ENCODE peak calls at places on chromosomes 11 and 22, in seven cellular contexts. K is skeletal muscle cell, D is coronary artery, S is A549, A is prostate gland, I is mesenchymal stem cell, Z is fibroblast of the aortic adventitia. N is an unnamed sample.

GRCh38 chr22:50531546-50532352 is 1.9 kb upstream of the TYMP start:
- DNase-seq in S (no peak), A (peak), D (peak), K (no peak), I (peak), Z (peak), N (no peak)

GRCh38 chr11:68445531-68446035 is 15.0 kb upstream of the PPP6R3 start:
- DNase-seq in A (no peak), D (no peak), I (no peak), Z (no peak), S (no peak), K (no peak), N (no peak)

GRCh38 chr11:134783219-134783618 is 371.2 kb upstream of the B3GAT1 start:
- DNase-seq in D (no peak), K (no peak), Z (no peak), S (no peak), A (no peak), I (no peak), N (no peak)

GRCh38 chr11:63635762-63636465 is 21.7 kb upstream of the PLAAT3 start:
- DNase-seq in Z (peak), D (no peak), K (peak), I (peak), S (peak), A (peak), N (peak)

GRCh38 chr11:100003985-100004384 is 683.1 kb upstream of the ARHGAP42 start:
- DNase-seq in S (no peak), D (no peak), Z (no peak), I (peak), A (no peak), K (no peak), N (no peak)

GRCh38 chr11:100942016-100942415 is 187.6 kb downstream of the PGR start:
- DNase-seq in D (no peak), A (peak), Z (no peak), I (peak), K (no peak), S (no peak), N (no peak)

GRCh38 chr11:117572671-117573070 is 224.3 kb downstream of the DSCAML1 start:
- DNase-seq in A (no peak), S (no peak), K (no peak), D (no peak), I (no peak), Z (no peak), N (no peak)

GRCh38 chr22:20560716-20561115 is 53.3 kb downstream of the MED15 start:
- DNase-seq in K (no peak), Z (no peak), D (no peak), S (no peak), I (no peak), A (no peak), N (no peak)

GRCh38 chr11:113436672-113437252 is 38.4 kb downstream of the DRD2 start:
- DNase-seq in Z (no peak), D (no peak), K (no peak), S (no peak), I (no peak), A (no peak), N (no peak)

GRCh38 chr11:122261546-122261945 is 145.5 kb upstream of the BLID start:
- DNase-seq in S (no peak), Z (peak), D (no peak), K (no peak), A (no peak), I (peak), N (no peak)

GRCh38 chr11:76999597-76999996 is 34.6 kb upstream of the B3GNT6 start:
- DNase-seq in Z (no peak), A (no peak), D (no peak), S (no peak), I (no peak), K (no peak), N (no peak)

GRCh38 chr11:82536706-82537105 is 197.0 kb downstream of the FAM181B start:
- DNase-seq in K (no peak), A (no peak), I (no peak), D (no peak), S (no peak), Z (no peak), N (no peak)

GRCh38 chr11:7252683-7253213 is 1.0 kb downstream of the SYT9 start:
- DNase-seq in Z (no peak), D (no peak), I (no peak), K (no peak), S (no peak), A (no peak), N (no peak)

GRCh38 chr11:75389276-75389605 is 10.1 kb upstream of the RPS3 start:
- DNase-seq in I (peak), Z (no peak), A (no peak), D (no peak), K (no peak), S (no peak), N (no peak)

GRCh38 chr11:2211113-2211971 is 39.7 kb upstream of the TH start:
- DNase-seq in K (no peak), Z (no peak), I (no peak), A (peak), S (no peak), D (no peak), N (no peak)

GRCh38 chr11:86749376-86749775 is 51.0 kb upstream of the PRSS23 start:
- DNase-seq in I (no peak), K (no peak), S (no peak), Z (no peak), A (no peak), D (no peak), N (no peak)

GRCh38 chr11:3853935-3854659 is 1.4 kb upstream of the STIM1 start:
- DNase-seq in K (no peak), A (peak), D (no peak), I (no peak), S (no peak), Z (no peak), N (no peak)

GRCh38 chr11:26234451-26234850 is 97.5 kb upstream of the ANO3 start:
- DNase-seq in Z (peak), S (no peak), A (no peak), D (no peak), I (no peak), K (peak), N (no peak)

GRCh38 chr11:31237819-31238771 is 131.4 kb downstream of the DCDC1 start:
- DNase-seq in Z (no peak), I (peak), S (no peak), K (no peak), D (no peak), A (no peak), N (no peak)

GRCh38 chr11:95729462-95729861 is 60.1 kb downstream of the FAM76B start:
- DNase-seq in A (no peak), I (no peak), K (no peak), D (no peak), Z (no peak), S (no peak), N (no peak)

GRCh38 chr11:96079691-96080090 is 155.8 kb upstream of the MTMR2 start:
- DNase-seq in I (no peak), S (no peak), D (no peak), K (no peak), Z (no peak), A (no peak), N (no peak)

GRCh38 chr11:6587360-6587953 is 16.0 kb downstream of the RRP8 start:
- DNase-seq in Z (no peak), S (no peak), I (no peak), K (no peak), A (peak), D (peak), N (no peak)

GRCh38 chr11:133659542-133660201 is 127.4 kb upstream of the OPCML start:
- DNase-seq in S (no peak), A (no peak), I (no peak), K (no peak), D (no peak), Z (no peak), N (no peak)

GRCh38 chr11:131661137-131661536 is 290.7 kb downstream of the NTM start:
- DNase-seq in D (no peak), A (no peak), I (peak), S (no peak), K (no peak), Z (peak), N (no peak)

GRCh38 chr11:123511037-123511870 is 81.2 kb downstream of the GRAMD1B start:
- DNase-seq in K (peak), A (peak), S (peak), D (no peak), I (peak), Z (peak), N (peak)
- H3K4me3 ChIP-seq in K (no peak), A (no peak), S (no peak), D (no peak), I (peak), Z (peak), N (no peak)

GRCh38 chr22:32355760-32356159 is 1.9 kb upstream of the RFPL3 start:
- DNase-seq in K (no peak), I (no peak), D (no peak), A (no peak), Z (no peak), S (no peak), N (no peak)

GRCh38 chr22:32353292-32353691 is 4.4 kb upstream of the RFPL3 start:
- DNase-seq in D (no peak), I (no peak), K (no peak), S (no peak), A (no peak), Z (no peak), N (no peak)

GRCh38 chr22:32352681-32353080 is 5.0 kb upstream of the RFPL3 start:
- DNase-seq in D (no peak), A (no peak), S (no peak), Z (no peak), K (no peak), I (no peak), N (no peak)

GRCh38 chr22:32354360-32355351 is 3.0 kb upstream of the RFPL3 start:
- DNase-seq in D (no peak), A (no peak), K (peak), Z (peak), S (no peak), I (peak), N (peak)

DNA sequence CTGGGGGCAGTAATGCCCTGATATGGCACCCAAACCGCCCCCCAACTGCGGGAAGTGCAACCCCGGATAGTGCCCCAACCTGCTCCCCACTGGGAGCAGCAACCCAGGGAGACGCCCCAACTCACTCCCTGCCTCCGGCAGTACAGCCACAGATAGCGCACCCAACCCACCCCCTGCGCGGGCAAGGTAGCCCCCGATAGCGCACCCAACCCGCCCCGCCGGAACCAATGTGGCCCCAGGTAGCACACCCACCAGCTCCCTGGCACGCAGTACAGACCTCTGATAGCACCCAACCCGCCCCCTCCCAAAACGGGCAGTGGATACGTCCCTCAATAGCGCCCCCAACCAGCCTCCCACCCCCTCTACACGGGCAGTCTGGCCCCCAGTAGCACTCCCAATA is 3.8 kb upstream of the RFPL3 start:
- DNase-seq in K (no peak), S (no peak), A (no peak), Z (no peak), I (no peak), D (no peak), N (no peak)
- H3K4me3 ChIP-seq in K (no peak), S (no peak), A (no peak), Z (no peak), I (no peak), D (peak), N (no peak)

GRCh38 chr22:23241562-23242472 is 61.5 kb downstream of the BCR start:
- DNase-seq in S (no peak), K (no peak), D (no peak), A (no peak), Z (no peak), I (no peak), N (no peak)
- H3K4me3 ChIP-seq in S (no peak), K (no peak), D (no peak), A (no peak), Z (no peak), I (no peak), N (no peak)

GRCh38 chr22:42993651-42994275 is 21.2 kb downstream of the PACSIN2 start:
- DNase-seq in A (peak), S (no peak), D (no peak), K (no peak), I (peak), Z (peak), N (no peak)

GRCh38 chr22:42994917-42995562 is 19.9 kb downstream of the PACSIN2 start:
- DNase-seq in S (peak), K (peak), A (peak), D (peak), Z (peak), I (peak), N (peak)

GRCh38 chr22:42992092-42992491 is 22.9 kb downstream of the PACSIN2 start:
- DNase-seq in S (no peak), K (no peak), D (no peak), I (no peak), Z (no peak), A (no peak), N (no peak)

GRCh38 chr22:42992886-42993479 is 22.0 kb downstream of the PACSIN2 start:
- DNase-seq in K (no peak), S (no peak), Z (no peak), D (no peak), A (no peak), I (no peak), N (no peak)

GRCh38 chr22:42994276-42994916 is 20.6 kb downstream of the PACSIN2 start:
- DNase-seq in K (no peak), Z (no peak), I (no peak), D (no peak), A (no peak), S (no peak), N (no peak)
- H3K4me3 ChIP-seq in K (peak), Z (peak), I (peak), D (peak), A (peak), S (peak), N (peak)

DNA sequence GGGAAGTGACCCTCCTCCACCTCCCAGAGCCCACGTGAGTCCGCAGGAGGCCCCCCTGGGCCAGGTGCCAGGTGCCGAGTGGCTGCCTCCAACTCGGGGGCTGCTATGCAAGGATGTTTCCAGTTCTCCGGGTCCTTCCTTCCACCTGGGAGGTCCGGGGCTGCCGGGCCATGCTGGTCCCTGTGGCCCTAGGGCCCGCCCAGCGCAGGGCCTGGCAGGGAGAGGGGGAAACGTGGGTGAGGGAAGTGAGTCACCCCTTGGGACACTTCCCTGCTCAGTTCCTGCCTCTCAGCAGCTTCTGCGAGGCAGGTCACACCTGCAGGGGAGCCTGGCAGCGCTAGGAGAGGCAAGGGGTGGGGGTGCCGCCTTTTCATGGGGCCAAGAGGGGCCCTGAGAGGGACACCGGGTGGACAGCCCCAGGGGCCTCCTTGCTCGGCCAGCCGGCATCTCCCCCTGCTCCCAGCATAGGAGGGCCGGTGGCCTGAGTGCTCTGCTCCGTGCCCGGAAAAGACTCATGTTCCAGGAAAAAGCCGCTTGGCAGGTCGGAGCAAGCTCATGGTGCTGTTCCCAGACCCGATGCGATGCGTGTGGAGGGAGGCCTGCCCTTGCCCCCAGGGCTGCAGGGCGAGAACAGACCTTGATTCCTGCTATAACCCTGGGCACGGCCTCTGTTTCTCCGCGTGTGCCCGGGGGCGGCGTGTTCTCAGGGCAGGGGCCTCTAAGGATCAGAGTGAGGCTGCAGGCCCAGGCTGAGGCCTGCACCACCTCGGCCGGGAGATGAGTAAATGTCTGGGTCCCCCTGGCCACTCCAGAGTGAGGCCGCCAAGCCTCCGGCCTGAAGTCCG is 30.3 kb upstream of the WNT7B start:
- DNase-seq in D (peak), Z (peak), K (peak), A (peak), S (peak), I (peak), N (no peak)
- H3K4me3 ChIP-seq in D (peak), Z (peak), K (peak), A (no peak), S (peak), I (peak), N (no peak)

GRCh38 chr11:57499983-57500461 is 15.5 kb downstream of the SLC43A1 start:
- DNase-seq in K (no peak), I (no peak), A (no peak), D (no peak), S (no peak), Z (no peak), N (no peak)
- H3K4me3 ChIP-seq in K (peak), I (peak), A (peak), D (peak), S (peak), Z (peak), N (peak)

GRCh38 chr11:61026121-61027031 is 54.9 kb downstream of the CD6 start:
- DNase-seq in I (no peak), Z (no peak), S (no peak), K (no peak), D (no peak), A (no peak), N (no peak)

GRCh38 chr11:61025819-61026120 is 54.3 kb downstream of the CD6 start:
- DNase-seq in I (no peak), D (no peak), Z (no peak), K (no peak), A (no peak), S (no peak), N (no peak)

GRCh38 chr11:61024938-61025818 is 53.7 kb downstream of the CD6 start:
- DNase-seq in D (no peak), Z (no peak), K (no peak), A (no peak), S (no peak), I (no peak), N (no peak)

GRCh38 chr11:61028135-61028729 is 56.8 kb downstream of the CD6 start:
- DNase-seq in A (no peak), Z (no peak), K (no peak), D (no peak), I (no peak), S (no peak), N (no peak)

DNA sequence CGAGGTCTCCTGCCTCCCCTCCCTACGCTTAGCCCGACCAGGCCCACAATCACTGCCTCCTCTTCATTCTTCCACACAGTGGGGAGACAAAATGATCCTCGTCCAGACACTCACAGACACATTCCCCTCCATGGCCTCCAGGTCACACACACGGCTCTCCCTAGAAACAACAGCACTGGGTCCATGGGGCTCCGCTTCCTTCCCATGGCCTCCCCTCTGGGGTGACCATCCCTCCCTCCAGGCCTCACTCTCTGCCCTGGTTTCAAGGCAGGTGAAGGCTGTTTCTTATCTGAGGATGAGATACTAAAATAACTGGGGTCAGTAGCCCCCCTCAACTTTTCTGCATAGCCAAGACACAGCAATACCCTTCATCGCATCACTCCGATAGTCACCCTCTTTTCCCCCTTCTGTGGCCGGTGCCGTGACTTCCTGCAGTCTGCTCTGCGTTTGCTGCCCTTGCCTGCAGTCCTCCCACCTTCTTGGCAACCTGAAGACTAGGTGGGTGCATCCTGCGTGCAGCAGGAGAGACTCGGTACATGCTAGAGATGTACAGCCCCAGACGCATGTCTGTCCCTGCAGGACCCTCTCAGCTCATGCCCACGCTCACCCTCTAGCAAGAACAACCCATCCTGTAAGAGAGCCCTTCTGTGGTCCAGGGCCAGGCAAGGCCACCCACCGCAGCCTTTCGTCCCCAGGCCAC is 55.8 kb downstream of the CD6 start:
- DNase-seq in D (no peak), S (no peak), I (no peak), Z (no peak), A (no peak), K (no peak), N (no peak)
- H3K4me3 ChIP-seq in D (no peak), S (no peak), I (no peak), Z (no peak), A (no peak), K (no peak), N (no peak)

N was measured in AG04450.